ENCODE peak calls at places on chromosomes 6 and 20, in eight cellular contexts. Y is AG10803, V is ascending aorta, U is adrenal gland, E is astrocyte, R is spleen, J is foreskin fibroblast, Q is right lobe of liver. W is an unnamed sample.
A peak's percentile ranks its signal among the peaks of the same experiment; 100 is the strongest.

GRCh38 chr6:159727717-159728440 is 573 bp downstream of the WTAP start:
- DNase-seq in Y (no peak), V (no peak), U (peak; percentile 58), E (no peak), R (no peak), J (no peak), Q (no peak), W (peak; percentile 35)

GRCh38 chr6:125910518-125910917 is 46.1 kb upstream of the HINT3 start:
- DNase-seq in Y (peak; percentile 41), V (no peak), U (no peak), E (peak; percentile 57), R (no peak), J (peak; percentile 50), Q (no peak), W (no peak)

GRCh38 chr6:108581237-108581931 is 20.7 kb downstream of the FOXO3 start:
- DNase-seq in Y (peak; percentile 95), V (no peak), U (peak; percentile 73), E (peak; percentile 91), R (no peak), J (peak; percentile 87), Q (peak; percentile 80), W (peak; percentile 98)

GRCh38 chr20:15061061-15061430 is 723.6 kb upstream of the FLRT3 start:
- DNase-seq in Y (no peak), V (no peak), U (no peak), E (no peak), R (no peak), J (no peak), Q (no peak), W (no peak)

GRCh38 chr6:32288426-32288825 is 64.6 kb upstream of the NOTCH4 start:
- DNase-seq in Y (no peak), V (no peak), U (no peak), E (no peak), R (no peak), J (no peak), Q (no peak), W (no peak)

GRCh38 chr6:139429559-139430150 is 55.2 kb upstream of the CITED2 start:
- DNase-seq in Y (no peak), V (no peak), U (no peak), E (no peak), R (no peak), J (no peak), Q (no peak), W (no peak)

GRCh38 chr6:140178550-140179334 is 804.3 kb upstream of the CITED2 start:
- DNase-seq in Y (peak; percentile 86), V (no peak), U (no peak), E (peak; percentile 53), R (no peak), J (peak; percentile 81), Q (no peak), W (peak; percentile 92)

GRCh38 chr20:36463212-36464061 is 77.9 kb upstream of the MYL9 start:
- DNase-seq in Y (no peak), V (no peak), U (no peak), E (no peak), R (no peak), J (no peak), Q (no peak), W (no peak)

GRCh38 chr20:52493177-52493711 is 301.7 kb upstream of the ZFP64 start:
- DNase-seq in Y (peak; percentile 66), V (no peak), U (peak; percentile 21), E (peak; percentile 63), R (no peak), J (no peak), Q (no peak), W (peak; percentile 7)

GRCh38 chr6:21138359-21139094 is 455.0 kb upstream of the SOX4 start:
- DNase-seq in Y (peak; percentile 56), V (no peak), U (no peak), E (peak; percentile 62), R (no peak), J (peak; percentile 12), Q (no peak), W (peak; percentile 61)

GRCh38 chr20:63367446-63368055 is 6.4 kb upstream of the CHRNA4 start:
- DNase-seq in Y (no peak), V (no peak), U (no peak), E (no peak), R (no peak), J (no peak), Q (peak; percentile 78), W (no peak)

GRCh38 chr6:106167105-106167814 is 81.1 kb downstream of the PRDM1 start:
- DNase-seq in Y (no peak), V (no peak), U (no peak), E (no peak), R (no peak), J (no peak), Q (no peak), W (no peak)

GRCh38 chr20:63946986-63947637 is 9.1 kb downstream of the UCKL1 start:
- DNase-seq in Y (no peak), V (no peak), U (peak; percentile 80), E (no peak), R (peak; percentile 80), J (no peak), Q (peak; percentile 45), W (no peak)

GRCh38 chr6:139452176-139452876 is 77.9 kb upstream of the CITED2 start:
- DNase-seq in Y (peak; percentile 62), V (no peak), U (no peak), E (peak; percentile 68), R (no peak), J (peak; percentile 78), Q (no peak), W (peak; percentile 97)

GRCh38 chr6:85498596-85499258 is 48.8 kb downstream of the NT5E start:
- DNase-seq in Y (no peak), V (no peak), U (no peak), E (peak; percentile 58), R (no peak), J (peak; percentile 33), Q (no peak), W (peak; percentile 43)

GRCh38 chr6:155253337-155253736 is 10.5 kb upstream of the CLDN20 start:
- DNase-seq in Y (no peak), V (no peak), U (peak; percentile 45), E (no peak), R (no peak), J (no peak), Q (no peak), W (no peak)

GRCh38 chr6:166764473-166765233 is 137.6 kb upstream of the RPS6KA2 start:
- DNase-seq in Y (no peak), V (no peak), U (peak; percentile 3), E (no peak), R (no peak), J (no peak), Q (peak; percentile 30), W (no peak)

GRCh38 chr6:168208854-168209253 is 110.7 kb downstream of the DACT2 start:
- DNase-seq in Y (no peak), V (no peak), U (no peak), E (no peak), R (no peak), J (no peak), Q (no peak), W (no peak)

GRCh38 chr20:60338556-60338955 is 380.3 kb downstream of the CDH26 start:
- DNase-seq in Y (no peak), V (no peak), U (no peak), E (no peak), R (no peak), J (no peak), Q (no peak), W (no peak)

GRCh38 chr6:93337014-93337413 is 82.3 kb downstream of the EPHA7 start:
- DNase-seq in Y (no peak), V (no peak), U (no peak), E (no peak), R (no peak), J (no peak), Q (no peak), W (no peak)

GRCh38 chr6:159616456-159616855 is 76.6 kb downstream of the SOD2 start:
- DNase-seq in Y (no peak), V (no peak), U (no peak), E (no peak), R (no peak), J (no peak), Q (no peak), W (no peak)

GRCh38 chr6:138307816-138308727 is 69.6 kb upstream of the SMIM28 start:
- DNase-seq in Y (peak; percentile 46), V (no peak), U (no peak), E (no peak), R (no peak), J (peak; percentile 23), Q (no peak), W (peak; percentile 57)

GRCh38 chr6:17706580-17707370 is at the start of gene NUP153:
- DNase-seq in Y (peak; percentile 98), V (peak; percentile 94), U (peak; percentile 100), E (peak; percentile 94), R (peak; percentile 100), J (peak; percentile 98), Q (peak; percentile 99), W (peak; percentile 98)

GRCh38 chr20:25178563-25179438 is 16.7 kb upstream of the ENTPD6 start:
- DNase-seq in Y (peak; percentile 72), V (no peak), U (peak; percentile 37), E (peak; percentile 85), R (no peak), J (peak; percentile 92), Q (no peak), W (peak; percentile 96)

GRCh38 chr6:48423640-48424365 is 312.8 kb upstream of the PTCHD4 start:
- DNase-seq in Y (no peak), V (no peak), U (no peak), E (peak; percentile 44), R (no peak), J (peak; percentile 31), Q (no peak), W (peak; percentile 37)

GRCh38 chr20:48648482-48649051 is 179.2 kb downstream of the PREX1 start:
- DNase-seq in Y (no peak), V (no peak), U (peak; percentile 63), E (no peak), R (peak; percentile 69), J (no peak), Q (no peak), W (no peak)

GRCh38 chr6:137640086-137640485 is 145.9 kb upstream of the OLIG3 start:
- DNase-seq in Y (no peak), V (no peak), U (no peak), E (no peak), R (no peak), J (no peak), Q (no peak), W (no peak)

GRCh38 chr6:2841264-2842138 is at the start of gene SERPINB1:
- DNase-seq in Y (peak; percentile 95), V (peak; percentile 75), U (peak; percentile 92), E (peak; percentile 90), R (peak; percentile 99), J (peak; percentile 95), Q (peak; percentile 88), W (peak; percentile 94)
- H3K4me3 ChIP-seq in Y (peak within 1 kb of the TSS; percentile 68), V (peak within 1 kb of the TSS; percentile 74), U (peak within 1 kb of the TSS; percentile 42), E (peak within 1 kb of the TSS; percentile 50), R (peak within 1 kb of the TSS; percentile 61), J (peak within 1 kb of the TSS; percentile 56), Q (peak within 1 kb of the TSS; percentile 60), W (peak within 1 kb of the TSS; percentile 61)

GRCh38 chr6:10256113-10256690 is 158.7 kb downstream of the TFAP2A start:
- DNase-seq in Y (no peak), V (no peak), U (peak; percentile 22), E (no peak), R (no peak), J (peak; percentile 4), Q (no peak), W (peak; percentile 12)
- TF ChIP-seq CTCF in Y (peak; percentile 52), V (no peak), U (peak; percentile 38), E (peak; percentile 49), R (no peak), J (peak; percentile 41), Q (peak; percentile 21), W (peak; percentile 46)

GRCh38 chr20:38987777-38988176 is 25.6 kb downstream of the DHX35 start:
- DNase-seq in Y (no peak), V (no peak), U (no peak), E (no peak), R (no peak), J (no peak), Q (no peak), W (no peak)
- H3K4me3 ChIP-seq in Y (no peak overlapping the region), V (no peak overlapping the region), U (no peak overlapping the region), E (no peak overlapping the region), R (no peak overlapping the region), J (no peak overlapping the region), Q (no peak overlapping the region), W (no peak overlapping the region)

GRCh38 chr20:21529863-21530262 is 16.0 kb upstream of the NKX2-2 start:
- DNase-seq in Y (no peak), V (no peak), U (no peak), E (no peak), R (no peak), J (no peak), Q (no peak), W (no peak)
- TF ChIP-seq CTCF in Y (peak; percentile 31), V (no peak), U (peak; percentile 25), E (peak; percentile 11), R (no peak), J (peak; percentile 6), Q (peak; percentile 75), W (peak; percentile 5)